ENCODE peak calls at places on chromosomes 7 and 10, in four cellular contexts. S, Q, U and Y are unnamed samples. For H3K4me1, the result is how much of the 10 kb centered on the place peaks cover.

GRCh38 chr10:64873088-64873487 is 1351.9 kb downstream of the REEP3 start:
- DNase-seq in S (peak), Q (no peak), U (no peak), Y (no peak)

GRCh38 chr7:130838738-130839137 is 104.7 kb upstream of the KLF14 start:
- DNase-seq in S (peak), Q (no peak), U (no peak), Y (no peak)

GRCh38 chr10:89216056-89216455 is 8.9 kb upstream of the CH25H start:
- DNase-seq in S (no peak), Q (no peak), U (no peak), Y (no peak)

GRCh38 chr7:139580435-139580834 is 57.0 kb downstream of the CLEC2L start:
- DNase-seq in S (no peak), Q (no peak), U (no peak), Y (no peak)

GRCh38 chr10:31604141-31604540 is 285.1 kb downstream of the ZEB1 start:
- DNase-seq in S (no peak), Q (no peak), U (no peak), Y (no peak)

GRCh38 chr7:32462451-32462850 is 27.7 kb downstream of the LSM5 start:
- DNase-seq in S (no peak), Q (no peak), U (no peak), Y (no peak)

GRCh38 chr7:55187701-55188491 is 169.1 kb downstream of the EGFR start:
- DNase-seq in S (no peak), Q (peak), U (peak), Y (no peak)

GRCh38 chr10:86261933-86262665 is 104.5 kb downstream of the GRID1 start:
- DNase-seq in S (peak), Q (no peak), U (peak), Y (no peak)

GRCh38 chr10:33653584-33654367 is 319.3 kb upstream of the NRP1 start:
- DNase-seq in S (peak), Q (no peak), U (no peak), Y (no peak)

GRCh38 chr7:24609059-24609458 is 35.8 kb downstream of the PALS2 start:
- DNase-seq in S (peak), Q (no peak), U (no peak), Y (no peak)

GRCh38 chr7:20393021-20394015 is 62.6 kb downstream of the ITGB8 start:
- DNase-seq in S (peak), Q (no peak), U (no peak), Y (no peak)

GRCh38 chr10:88952647-88953111 is at the start of gene ACTA2:
- DNase-seq in S (no peak), Q (peak), U (peak), Y (peak)

GRCh38 chr10:72483452-72483851 is 128.7 kb upstream of the DNAJB12 start:
- DNase-seq in S (no peak), Q (no peak), U (no peak), Y (no peak)

GRCh38 chr7:17690030-17690429 is 250.3 kb downstream of the SNX13 start:
- DNase-seq in S (peak), Q (no peak), U (no peak), Y (no peak)

GRCh38 chr10:20622522-20623270 is 274.4 kb downstream of the NEBL start:
- DNase-seq in S (peak), Q (no peak), U (no peak), Y (no peak)

GRCh38 chr7:107157091-107157490 is 11.7 kb upstream of the HBP1 start:
- DNase-seq in S (no peak), Q (no peak), U (no peak), Y (no peak)

GRCh38 chr7:101923276-101923985 is 106.0 kb downstream of the CUX1 start:
- DNase-seq in S (no peak), Q (no peak), U (no peak), Y (no peak)

GRCh38 chr10:123011987-123012386 is 3.2 kb downstream of the ACADSB start:
- DNase-seq in S (no peak), Q (no peak), U (no peak), Y (no peak)

GRCh38 chr10:49679480-49679893 is at the start of gene C10orf53:
- DNase-seq in S (no peak), Q (peak), U (peak), Y (peak)

GRCh38 chr7:87934699-87935372 is 785 bp downstream of the ADAM22 start:
- DNase-seq in S (no peak), Q (no peak), U (peak), Y (no peak)

GRCh38 chr10:133202778-133203651 is 27.0 kb upstream of the UTF1 start:
- DNase-seq in S (no peak), Q (no peak), U (no peak), Y (no peak)

GRCh38 chr10:7412482-7413251 is 1.8 kb upstream of the SFMBT2 start:
- DNase-seq in S (no peak), Q (peak), U (peak), Y (no peak)

GRCh38 chr7:70135656-70136055 is 537.4 kb downstream of the AUTS2 start:
- DNase-seq in S (no peak), Q (no peak), U (no peak), Y (no peak)

GRCh38 chr10:82288461-82288881 is 413.5 kb downstream of the NRG3 start:
- DNase-seq in S (no peak), Q (no peak), U (no peak), Y (no peak)

GRCh38 chr10:80453392-80453714 is 757 bp upstream of the TSPAN14 start:
- DNase-seq in S (no peak), Q (no peak), U (no peak), Y (no peak)

GRCh38 chr10:19077276-19077675 is 28.7 kb downstream of the MALRD1 start:
- DNase-seq in S (no peak), Q (no peak), U (no peak), Y (no peak)

GRCh38 chr7:121138262-121138933 is 149.9 kb downstream of the CPED1 start:
- DNase-seq in S (no peak), Q (no peak), U (no peak), Y (no peak)

GRCh38 chr10:119217937-119218579 is 10.7 kb downstream of the GRK5 start:
- DNase-seq in S (no peak), Q (no peak), U (no peak), Y (no peak)

GRCh38 chr10:119211625-119212441 is 4.5 kb downstream of the GRK5 start:
- DNase-seq in S (no peak), Q (no peak), U (no peak), Y (no peak)

GRCh38 chr10:119217401-119217800 is 10.0 kb downstream of the GRK5 start:
- DNase-seq in S (no peak), Q (no peak), U (no peak), Y (no peak)

GRCh38 chr10:119216137-119216536 is 8.8 kb downstream of the GRK5 start:
- DNase-seq in S (no peak), Q (no peak), U (peak), Y (no peak)

DNA sequence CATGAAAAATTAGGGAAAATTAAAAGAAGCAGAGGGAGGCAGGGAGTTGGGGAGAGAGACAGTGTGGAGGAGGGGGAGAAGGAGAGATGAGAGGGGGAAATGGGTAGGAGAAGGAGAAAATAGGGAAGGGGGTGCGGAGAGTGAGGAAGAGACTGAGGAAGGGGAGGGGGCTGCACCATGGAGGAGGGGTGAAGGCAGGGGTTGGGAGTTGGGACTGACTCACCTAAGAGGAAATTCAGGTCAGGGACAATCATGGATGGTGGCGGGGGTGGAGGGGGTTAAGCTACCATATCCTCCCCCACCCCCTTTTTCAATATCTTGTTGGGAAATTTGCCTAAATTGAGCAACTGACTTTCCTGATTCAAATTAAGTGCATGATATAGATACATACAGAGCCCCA is 8.0 kb downstream of the GRK5 start:
- DNase-seq in S (no peak), Q (no peak), U (no peak), Y (no peak)
- H3K4me1 ChIP-seq in S (under half), Q (half or more), U (under half), Y (half or more)

GRCh38 chr7:156611393-156612010 is 29.1 kb upstream of the RNF32 start:
- DNase-seq in S (no peak), Q (no peak), U (no peak), Y (no peak)
- H3K4me1 ChIP-seq in S (under half), Q (under half), U (under half), Y (under half)

DNA sequence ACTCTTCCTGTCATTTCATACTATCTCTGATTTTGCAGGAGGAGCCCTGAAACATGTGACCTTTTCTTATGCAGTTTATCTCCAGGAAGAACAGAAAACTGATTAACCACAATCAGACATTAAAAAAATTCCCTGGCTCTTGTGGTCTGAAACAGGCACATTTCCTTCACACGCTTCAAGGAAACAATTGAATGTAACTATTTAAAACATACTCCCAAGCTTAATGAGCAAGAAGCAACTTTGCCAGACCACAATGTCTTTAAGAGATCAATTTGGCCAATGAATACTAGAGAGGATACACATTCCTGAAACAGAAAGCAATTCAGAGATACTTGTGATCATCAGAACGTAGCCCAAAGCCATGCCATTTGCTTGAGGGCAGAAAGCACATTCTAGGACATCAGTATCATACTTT is 65.8 kb downstream of the PIP4K2A start:
- DNase-seq in S (no peak), Q (no peak), U (no peak), Y (no peak)
- H3K4me1 ChIP-seq in S (under half), Q (half or more), U (under half), Y (under half)

GRCh38 chr7:116552616-116553015 is 27.8 kb downstream of the CAV1 start:
- DNase-seq in S (peak), Q (no peak), U (no peak), Y (no peak)
- H3K4me1 ChIP-seq in S (under half), Q (half or more), U (under half), Y (half or more)

DNA sequence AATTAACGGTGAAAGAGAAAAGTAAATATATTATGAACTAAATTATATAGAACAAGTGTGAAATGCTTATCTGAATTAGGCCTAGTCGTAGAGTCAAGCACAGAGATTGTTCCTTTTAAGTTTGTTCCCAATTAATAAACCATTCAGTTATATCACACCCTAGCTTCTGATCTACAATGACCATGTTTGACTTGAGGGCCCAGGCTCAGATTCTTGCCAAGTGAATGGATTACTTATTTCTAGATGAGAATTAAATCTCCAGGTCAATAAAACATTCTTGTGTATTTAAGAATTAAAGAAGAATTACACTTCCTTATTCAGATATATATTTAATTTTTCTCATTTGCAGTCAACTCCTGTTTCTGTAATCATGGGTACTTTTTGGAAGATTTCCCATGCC is 37.4 kb upstream of the ARL4A start:
- DNase-seq in S (no peak), Q (no peak), U (no peak), Y (no peak)
- H3K4me1 ChIP-seq in S (half or more), Q (under half), U (under half), Y (under half)

GRCh38 chr10:79192677-79193003 is 123.9 kb downstream of the ZMIZ1 start:
- DNase-seq in S (peak), Q (no peak), U (no peak), Y (no peak)
- H3K4me1 ChIP-seq in S (under half), Q (half or more), U (under half), Y (half or more)

GRCh38 chr10:125128397-125129075 is 31.8 kb downstream of the CTBP2 start:
- DNase-seq in S (no peak), Q (no peak), U (no peak), Y (no peak)
- H3K4me1 ChIP-seq in S (under half), Q (half or more), U (under half), Y (half or more)